ENCODE peak calls at places on chromosomes 11 and 22, in ten cellular contexts. One of them, this sample, is unnamed.

GRCh38 chr22:45262931-45263789 is 21.6 kb upstream of the UPK3A start:
- DNase-seq in activated gamma-delta T cell treated with anti-CD3 and anti-CD28 coated beads, Interleukin-2, amount 50 U/mL, for 16 hours: no peak
- DNase-seq in DMS153: no peak
- DNase-seq in H1: no peak
- DNase-seq in left cardiac atrium: no peak
- DNase-seq in T follicular helper cell: no peak
- DNase-seq in iris pigment epithelial cell: no peak
- DNase-seq in activated CD8-positive, alpha-beta T cell treated with anti-CD3 and anti-CD28 coated beads for 36 hours: no peak
- DNase-seq in activated CD4-positive, alpha-beta T cell treated with anti-CD3 and anti-CD28 coated beads, Interleukin-2, amount 50 U/mL, for 48 hours: no peak
- DNase-seq in H4: no peak
- DNase-seq in this sample: no peak

GRCh38 chr11:65323813-65324212 is 9.1 kb downstream of the CDC42EP2 start:
- DNase-seq in activated gamma-delta T cell treated with anti-CD3 and anti-CD28 coated beads, Interleukin-2, amount 50 U/mL, for 16 hours: no peak
- DNase-seq in DMS153: no peak
- DNase-seq in iris pigment epithelial cell: no peak
- DNase-seq in T follicular helper cell: no peak
- DNase-seq in H1: no peak
- DNase-seq in activated CD4-positive, alpha-beta T cell treated with anti-CD3 and anti-CD28 coated beads, Interleukin-2, amount 50 U/mL, for 48 hours: no peak
- DNase-seq in left cardiac atrium: no peak
- DNase-seq in activated CD8-positive, alpha-beta T cell treated with anti-CD3 and anti-CD28 coated beads for 36 hours: no peak
- DNase-seq in H4: no peak
- DNase-seq in this sample: no peak

GRCh38 chr22:47457021-47457420 is 694.6 kb downstream of the TBC1D22A start:
- DNase-seq in activated gamma-delta T cell treated with anti-CD3 and anti-CD28 coated beads, Interleukin-2, amount 50 U/mL, for 16 hours: no peak
- DNase-seq in T follicular helper cell: no peak
- DNase-seq in activated CD4-positive, alpha-beta T cell treated with anti-CD3 and anti-CD28 coated beads, Interleukin-2, amount 50 U/mL, for 48 hours: no peak
- DNase-seq in activated CD8-positive, alpha-beta T cell treated with anti-CD3 and anti-CD28 coated beads for 36 hours: no peak
- DNase-seq in H4: no peak
- DNase-seq in DMS153: no peak
- DNase-seq in iris pigment epithelial cell: no peak
- DNase-seq in H1: no peak
- DNase-seq in left cardiac atrium: no peak
- DNase-seq in this sample: no peak

GRCh38 chr11:108871152-108871551 is 206.3 kb downstream of the DDX10 start:
- DNase-seq in T follicular helper cell: no peak
- DNase-seq in H1: no peak
- DNase-seq in iris pigment epithelial cell: peak
- DNase-seq in DMS153: no peak
- DNase-seq in activated gamma-delta T cell treated with anti-CD3 and anti-CD28 coated beads, Interleukin-2, amount 50 U/mL, for 16 hours: no peak
- DNase-seq in activated CD4-positive, alpha-beta T cell treated with anti-CD3 and anti-CD28 coated beads, Interleukin-2, amount 50 U/mL, for 48 hours: peak
- DNase-seq in H4: peak
- DNase-seq in left cardiac atrium: peak
- DNase-seq in activated CD8-positive, alpha-beta T cell treated with anti-CD3 and anti-CD28 coated beads for 36 hours: peak
- DNase-seq in this sample: no peak

GRCh38 chr22:20569059-20570058 is 61.9 kb downstream of the MED15 start:
- DNase-seq in left cardiac atrium: peak
- DNase-seq in H1: no peak
- DNase-seq in T follicular helper cell: peak
- DNase-seq in H4: peak
- DNase-seq in DMS153: no peak
- DNase-seq in activated gamma-delta T cell treated with anti-CD3 and anti-CD28 coated beads, Interleukin-2, amount 50 U/mL, for 16 hours: peak
- DNase-seq in activated CD8-positive, alpha-beta T cell treated with anti-CD3 and anti-CD28 coated beads for 36 hours: peak
- DNase-seq in activated CD4-positive, alpha-beta T cell treated with anti-CD3 and anti-CD28 coated beads, Interleukin-2, amount 50 U/mL, for 48 hours: peak
- DNase-seq in iris pigment epithelial cell: peak
- DNase-seq in this sample: no peak

GRCh38 chr11:70666336-70666735 is 268.0 kb downstream of the CTTN start:
- DNase-seq in activated CD8-positive, alpha-beta T cell treated with anti-CD3 and anti-CD28 coated beads for 36 hours: no peak
- DNase-seq in T follicular helper cell: no peak
- DNase-seq in iris pigment epithelial cell: no peak
- DNase-seq in H1: no peak
- DNase-seq in H4: no peak
- DNase-seq in activated CD4-positive, alpha-beta T cell treated with anti-CD3 and anti-CD28 coated beads, Interleukin-2, amount 50 U/mL, for 48 hours: no peak
- DNase-seq in left cardiac atrium: no peak
- DNase-seq in DMS153: no peak
- DNase-seq in activated gamma-delta T cell treated with anti-CD3 and anti-CD28 coated beads, Interleukin-2, amount 50 U/mL, for 16 hours: no peak
- DNase-seq in this sample: no peak

GRCh38 chr11:69553416-69554357 is 72.2 kb downstream of the LINC01488 start:
- DNase-seq in left cardiac atrium: no peak
- DNase-seq in H1: no peak
- DNase-seq in activated CD4-positive, alpha-beta T cell treated with anti-CD3 and anti-CD28 coated beads, Interleukin-2, amount 50 U/mL, for 48 hours: no peak
- DNase-seq in DMS153: no peak
- DNase-seq in H4: no peak
- DNase-seq in activated CD8-positive, alpha-beta T cell treated with anti-CD3 and anti-CD28 coated beads for 36 hours: no peak
- DNase-seq in T follicular helper cell: no peak
- DNase-seq in activated gamma-delta T cell treated with anti-CD3 and anti-CD28 coated beads, Interleukin-2, amount 50 U/mL, for 16 hours: no peak
- DNase-seq in iris pigment epithelial cell: no peak
- DNase-seq in this sample: no peak

GRCh38 chr11:61697093-61697492 is 16.9 kb downstream of the DAGLA start:
- DNase-seq in DMS153: no peak
- DNase-seq in left cardiac atrium: no peak
- DNase-seq in iris pigment epithelial cell: no peak
- DNase-seq in activated gamma-delta T cell treated with anti-CD3 and anti-CD28 coated beads, Interleukin-2, amount 50 U/mL, for 16 hours: no peak
- DNase-seq in H1: no peak
- DNase-seq in activated CD8-positive, alpha-beta T cell treated with anti-CD3 and anti-CD28 coated beads for 36 hours: no peak
- DNase-seq in activated CD4-positive, alpha-beta T cell treated with anti-CD3 and anti-CD28 coated beads, Interleukin-2, amount 50 U/mL, for 48 hours: no peak
- DNase-seq in H4: peak
- DNase-seq in T follicular helper cell: no peak
- DNase-seq in this sample: no peak

GRCh38 chr11:114384487-114384886 is 15.8 kb downstream of the C11orf71 start:
- DNase-seq in H1: no peak
- DNase-seq in iris pigment epithelial cell: no peak
- DNase-seq in activated CD4-positive, alpha-beta T cell treated with anti-CD3 and anti-CD28 coated beads, Interleukin-2, amount 50 U/mL, for 48 hours: no peak
- DNase-seq in DMS153: no peak
- DNase-seq in activated CD8-positive, alpha-beta T cell treated with anti-CD3 and anti-CD28 coated beads for 36 hours: no peak
- DNase-seq in T follicular helper cell: no peak
- DNase-seq in H4: no peak
- DNase-seq in left cardiac atrium: no peak
- DNase-seq in activated gamma-delta T cell treated with anti-CD3 and anti-CD28 coated beads, Interleukin-2, amount 50 U/mL, for 16 hours: no peak
- DNase-seq in this sample: no peak

GRCh38 chr11:11641581-11641980 is 19.8 kb upstream of the GALNT18 start:
- DNase-seq in activated CD4-positive, alpha-beta T cell treated with anti-CD3 and anti-CD28 coated beads, Interleukin-2, amount 50 U/mL, for 48 hours: no peak
- DNase-seq in DMS153: no peak
- DNase-seq in T follicular helper cell: no peak
- DNase-seq in activated CD8-positive, alpha-beta T cell treated with anti-CD3 and anti-CD28 coated beads for 36 hours: no peak
- DNase-seq in iris pigment epithelial cell: no peak
- DNase-seq in H1: no peak
- DNase-seq in left cardiac atrium: no peak
- DNase-seq in H4: no peak
- DNase-seq in activated gamma-delta T cell treated with anti-CD3 and anti-CD28 coated beads, Interleukin-2, amount 50 U/mL, for 16 hours: no peak
- DNase-seq in this sample: no peak

GRCh38 chr11:93921695-93922468 is 71.5 kb upstream of the VSTM5 start:
- DNase-seq in activated gamma-delta T cell treated with anti-CD3 and anti-CD28 coated beads, Interleukin-2, amount 50 U/mL, for 16 hours: no peak
- DNase-seq in activated CD8-positive, alpha-beta T cell treated with anti-CD3 and anti-CD28 coated beads for 36 hours: peak
- DNase-seq in iris pigment epithelial cell: peak
- DNase-seq in DMS153: peak
- DNase-seq in activated CD4-positive, alpha-beta T cell treated with anti-CD3 and anti-CD28 coated beads, Interleukin-2, amount 50 U/mL, for 48 hours: peak
- DNase-seq in H1: peak
- DNase-seq in T follicular helper cell: no peak
- DNase-seq in left cardiac atrium: no peak
- DNase-seq in H4: peak
- DNase-seq in this sample: peak

GRCh38 chr22:39317756-39318506 is 1.5 kb downstream of the RPL3 start:
- DNase-seq in H4: peak
- DNase-seq in DMS153: no peak
- DNase-seq in left cardiac atrium: no peak
- DNase-seq in T follicular helper cell: no peak
- DNase-seq in iris pigment epithelial cell: peak
- DNase-seq in activated CD4-positive, alpha-beta T cell treated with anti-CD3 and anti-CD28 coated beads, Interleukin-2, amount 50 U/mL, for 48 hours: no peak
- DNase-seq in H1: no peak
- DNase-seq in activated CD8-positive, alpha-beta T cell treated with anti-CD3 and anti-CD28 coated beads for 36 hours: no peak
- DNase-seq in activated gamma-delta T cell treated with anti-CD3 and anti-CD28 coated beads, Interleukin-2, amount 50 U/mL, for 16 hours: no peak
- DNase-seq in this sample: no peak

GRCh38 chr22:46746192-46746591 is 8.1 kb upstream of the CERK start:
- DNase-seq in activated CD4-positive, alpha-beta T cell treated with anti-CD3 and anti-CD28 coated beads, Interleukin-2, amount 50 U/mL, for 48 hours: no peak
- DNase-seq in T follicular helper cell: no peak
- DNase-seq in DMS153: no peak
- DNase-seq in activated CD8-positive, alpha-beta T cell treated with anti-CD3 and anti-CD28 coated beads for 36 hours: no peak
- DNase-seq in activated gamma-delta T cell treated with anti-CD3 and anti-CD28 coated beads, Interleukin-2, amount 50 U/mL, for 16 hours: no peak
- DNase-seq in iris pigment epithelial cell: no peak
- DNase-seq in H1: no peak
- DNase-seq in H4: no peak
- DNase-seq in left cardiac atrium: no peak
- DNase-seq in this sample: no peak

GRCh38 chr11:77069969-77070582 is 3.3 kb downstream of the CAPN5 start:
- DNase-seq in activated gamma-delta T cell treated with anti-CD3 and anti-CD28 coated beads, Interleukin-2, amount 50 U/mL, for 16 hours: no peak
- DNase-seq in H1: no peak
- DNase-seq in activated CD4-positive, alpha-beta T cell treated with anti-CD3 and anti-CD28 coated beads, Interleukin-2, amount 50 U/mL, for 48 hours: no peak
- DNase-seq in iris pigment epithelial cell: no peak
- DNase-seq in T follicular helper cell: no peak
- DNase-seq in H4: no peak
- DNase-seq in activated CD8-positive, alpha-beta T cell treated with anti-CD3 and anti-CD28 coated beads for 36 hours: no peak
- DNase-seq in DMS153: no peak
- DNase-seq in left cardiac atrium: no peak
- DNase-seq in this sample: no peak

GRCh38 chr11:68354181-68354872 is 41.9 kb downstream of the LRP5 start:
- DNase-seq in activated CD4-positive, alpha-beta T cell treated with anti-CD3 and anti-CD28 coated beads, Interleukin-2, amount 50 U/mL, for 48 hours: no peak
- DNase-seq in activated gamma-delta T cell treated with anti-CD3 and anti-CD28 coated beads, Interleukin-2, amount 50 U/mL, for 16 hours: no peak
- DNase-seq in H4: peak
- DNase-seq in iris pigment epithelial cell: peak
- DNase-seq in H1: no peak
- DNase-seq in left cardiac atrium: peak
- DNase-seq in T follicular helper cell: no peak
- DNase-seq in activated CD8-positive, alpha-beta T cell treated with anti-CD3 and anti-CD28 coated beads for 36 hours: no peak
- DNase-seq in DMS153: no peak
- DNase-seq in this sample: no peak

GRCh38 chr11:133503776-133504175 is 28.5 kb downstream of the OPCML start:
- DNase-seq in activated gamma-delta T cell treated with anti-CD3 and anti-CD28 coated beads, Interleukin-2, amount 50 U/mL, for 16 hours: no peak
- DNase-seq in H4: no peak
- DNase-seq in iris pigment epithelial cell: no peak
- DNase-seq in left cardiac atrium: no peak
- DNase-seq in H1: peak
- DNase-seq in DMS153: no peak
- DNase-seq in activated CD4-positive, alpha-beta T cell treated with anti-CD3 and anti-CD28 coated beads, Interleukin-2, amount 50 U/mL, for 48 hours: no peak
- DNase-seq in T follicular helper cell: no peak
- DNase-seq in activated CD8-positive, alpha-beta T cell treated with anti-CD3 and anti-CD28 coated beads for 36 hours: no peak
- DNase-seq in this sample: no peak

GRCh38 chr22:48488611-48489456 is 1338.8 kb downstream of the BRD1 start:
- DNase-seq in iris pigment epithelial cell: no peak
- DNase-seq in H4: no peak
- DNase-seq in activated CD8-positive, alpha-beta T cell treated with anti-CD3 and anti-CD28 coated beads for 36 hours: no peak
- DNase-seq in activated CD4-positive, alpha-beta T cell treated with anti-CD3 and anti-CD28 coated beads, Interleukin-2, amount 50 U/mL, for 48 hours: no peak
- DNase-seq in activated gamma-delta T cell treated with anti-CD3 and anti-CD28 coated beads, Interleukin-2, amount 50 U/mL, for 16 hours: no peak
- DNase-seq in H1: peak
- DNase-seq in DMS153: no peak
- DNase-seq in T follicular helper cell: no peak
- DNase-seq in left cardiac atrium: no peak
- DNase-seq in this sample: no peak

GRCh38 chr11:555500-556174 is 4.9 kb downstream of the LMNTD2 start:
- DNase-seq in iris pigment epithelial cell: no peak
- DNase-seq in DMS153: no peak
- DNase-seq in activated gamma-delta T cell treated with anti-CD3 and anti-CD28 coated beads, Interleukin-2, amount 50 U/mL, for 16 hours: no peak
- DNase-seq in H1: peak
- DNase-seq in activated CD8-positive, alpha-beta T cell treated with anti-CD3 and anti-CD28 coated beads for 36 hours: no peak
- DNase-seq in left cardiac atrium: no peak
- DNase-seq in T follicular helper cell: no peak
- DNase-seq in H4: no peak
- DNase-seq in activated CD4-positive, alpha-beta T cell treated with anti-CD3 and anti-CD28 coated beads, Interleukin-2, amount 50 U/mL, for 48 hours: no peak
- DNase-seq in this sample: no peak

GRCh38 chr11:72024073-72024749 is 25.5 kb downstream of the IL18BP start:
- DNase-seq in H4: no peak
- DNase-seq in activated CD4-positive, alpha-beta T cell treated with anti-CD3 and anti-CD28 coated beads, Interleukin-2, amount 50 U/mL, for 48 hours: no peak
- DNase-seq in activated CD8-positive, alpha-beta T cell treated with anti-CD3 and anti-CD28 coated beads for 36 hours: no peak
- DNase-seq in iris pigment epithelial cell: no peak
- DNase-seq in H1: no peak
- DNase-seq in DMS153: no peak
- DNase-seq in activated gamma-delta T cell treated with anti-CD3 and anti-CD28 coated beads, Interleukin-2, amount 50 U/mL, for 16 hours: no peak
- DNase-seq in left cardiac atrium: no peak
- DNase-seq in T follicular helper cell: no peak
- DNase-seq in this sample: no peak

GRCh38 chr22:48890693-48891554 is 936.7 kb downstream of the BRD1 start:
- DNase-seq in T follicular helper cell: no peak
- DNase-seq in activated CD4-positive, alpha-beta T cell treated with anti-CD3 and anti-CD28 coated beads, Interleukin-2, amount 50 U/mL, for 48 hours: no peak
- DNase-seq in iris pigment epithelial cell: no peak
- DNase-seq in H4: no peak
- DNase-seq in activated CD8-positive, alpha-beta T cell treated with anti-CD3 and anti-CD28 coated beads for 36 hours: no peak
- DNase-seq in DMS153: no peak
- DNase-seq in left cardiac atrium: no peak
- DNase-seq in H1: peak
- DNase-seq in activated gamma-delta T cell treated with anti-CD3 and anti-CD28 coated beads, Interleukin-2, amount 50 U/mL, for 16 hours: no peak
- DNase-seq in this sample: no peak

GRCh38 chr22:31253949-31254348 is 38.3 kb downstream of the PIK3IP1 start:
- DNase-seq in activated CD4-positive, alpha-beta T cell treated with anti-CD3 and anti-CD28 coated beads, Interleukin-2, amount 50 U/mL, for 48 hours: no peak
- DNase-seq in iris pigment epithelial cell: no peak
- DNase-seq in activated gamma-delta T cell treated with anti-CD3 and anti-CD28 coated beads, Interleukin-2, amount 50 U/mL, for 16 hours: no peak
- DNase-seq in activated CD8-positive, alpha-beta T cell treated with anti-CD3 and anti-CD28 coated beads for 36 hours: no peak
- DNase-seq in DMS153: peak
- DNase-seq in left cardiac atrium: no peak
- DNase-seq in T follicular helper cell: no peak
- DNase-seq in H4: no peak
- DNase-seq in H1: no peak
- DNase-seq in this sample: no peak

GRCh38 chr22:44722611-44723010 is 20.6 kb downstream of the PRR5 start:
- DNase-seq in activated CD8-positive, alpha-beta T cell treated with anti-CD3 and anti-CD28 coated beads for 36 hours: no peak
- DNase-seq in left cardiac atrium: no peak
- DNase-seq in H1: no peak
- DNase-seq in DMS153: no peak
- DNase-seq in activated CD4-positive, alpha-beta T cell treated with anti-CD3 and anti-CD28 coated beads, Interleukin-2, amount 50 U/mL, for 48 hours: no peak
- DNase-seq in activated gamma-delta T cell treated with anti-CD3 and anti-CD28 coated beads, Interleukin-2, amount 50 U/mL, for 16 hours: no peak
- DNase-seq in T follicular helper cell: no peak
- DNase-seq in iris pigment epithelial cell: no peak
- DNase-seq in H4: no peak
- DNase-seq in this sample: no peak